ENCODE peak calls at places on chromosomes 11 and 22, in four cellular contexts. M is H9, W is IMR-90, F is neuronal stem cell. R is an unnamed sample.

GRCh38 chr22:45007247-45007945 is 2.4 kb downstream of the PHF21B start:
- DNase-seq in W (peak), M (peak), F (peak), R (peak)

GRCh38 chr22:48478124-48478523 is 1349.5 kb downstream of the BRD1 start:
- DNase-seq in W (no peak), F (no peak), M (no peak), R (no peak)

GRCh38 chr11:26276798-26277424 is 55.0 kb upstream of the ANO3 start:
- DNase-seq in W (peak), M (peak), F (peak), R (peak)

GRCh38 chr11:124796312-124796711 is 3.9 kb downstream of the MSANTD2 start:
- DNase-seq in M (no peak), F (no peak), W (no peak), R (no peak)

GRCh38 chr11:86477495-86478155 is 102.9 kb downstream of the CCDC81 start:
- DNase-seq in M (no peak), F (no peak), W (peak), R (no peak)

GRCh38 chr11:102724904-102725515 is at the start of gene MMP8:
- DNase-seq in M (no peak), W (peak), F (no peak), R (no peak)

GRCh38 chr11:5600374-5600851 is 4.0 kb downstream of the TRIM6 start:
- DNase-seq in M (peak), F (peak), W (peak), R (peak)

GRCh38 chr11:82507288-82507687 is 226.4 kb downstream of the FAM181B start:
- DNase-seq in M (no peak), W (no peak), F (no peak), R (no peak)

GRCh38 chr11:96905663-96906062 is 515.9 kb downstream of the JRKL start:
- DNase-seq in W (no peak), F (no peak), M (no peak), R (no peak)

GRCh38 chr11:62001450-62002178 is 34.2 kb upstream of the FTH1 start:
- DNase-seq in F (no peak), W (no peak), M (no peak), R (no peak)

GRCh38 chr22:24271406-24271760 is 752 bp downstream of the SPECC1L start:
- DNase-seq in M (no peak), F (no peak), W (peak), R (peak)

GRCh38 chr11:12356944-12357655 is 20.3 kb upstream of the PARVA start:
- DNase-seq in M (no peak), W (no peak), F (no peak), R (peak)

GRCh38 chr11:65576232-65576866 is 496 bp downstream of the EHBP1L1 start:
- DNase-seq in F (no peak), W (no peak), M (no peak), R (no peak)

GRCh38 chr22:23849009-23850006 is 8.4 kb upstream of the SLC2A11 start:
- DNase-seq in M (peak), W (peak), F (peak), R (peak)

GRCh38 chr11:1654388-1655167 is 25.0 kb downstream of the KRTAP5-5 start:
- DNase-seq in F (no peak), M (no peak), W (no peak), R (no peak)

GRCh38 chr11:59172345-59173079 is 580 bp downstream of the DTX4 start:
- DNase-seq in M (peak), W (no peak), F (no peak), R (peak)

GRCh38 chr11:108538022-108538424 is 39.8 kb upstream of the POGLUT3 start:
- DNase-seq in F (no peak), M (no peak), W (no peak), R (peak)

GRCh38 chr11:128779036-128779435 is 85.2 kb downstream of the FLI1 start:
- DNase-seq in M (no peak), W (peak), F (no peak), R (peak)

GRCh38 chr11:93444671-93445073 is 98.5 kb downstream of the SMCO4 start:
- DNase-seq in M (peak), F (peak), W (peak), R (no peak)

GRCh38 chr22:21682385-21683175 is 16.8 kb downstream of the PPIL2 start:
- DNase-seq in F (no peak), M (no peak), W (no peak), R (no peak)

GRCh38 chr11:11152877-11153276 is 200.2 kb downstream of the CSNK2A3 start:
- DNase-seq in M (no peak), W (no peak), F (no peak), R (no peak)

GRCh38 chr11:108494182-108494581 is 4.0 kb downstream of the POGLUT3 start:
- DNase-seq in F (no peak), M (no peak), W (no peak), R (no peak)

GRCh38 chr11:104033561-104033960 is 2.9 kb upstream of the DDI1 start:
- DNase-seq in F (no peak), M (no peak), W (peak), R (no peak)

GRCh38 chr11:78346799-78347198 is 70.8 kb downstream of the GAB2 start:
- DNase-seq in M (no peak), F (no peak), W (no peak), R (no peak)

GRCh38 chr22:17065433-17065832 is 19.4 kb upstream of the IL17RA start:
- DNase-seq in M (no peak), W (no peak), F (no peak), R (no peak)

GRCh38 chr22:49212002-49212401 is 615.7 kb downstream of the BRD1 start:
- DNase-seq in W (no peak), F (no peak), M (peak), R (no peak)

GRCh38 chr11:2714463-2714800 is 14.6 kb upstream of the KCNQ1OT1 start:
- DNase-seq in W (no peak), M (no peak), F (no peak), R (no peak)

GRCh38 chr11:74849525-74850391 is 99.1 kb downstream of the XRRA1 start:
- DNase-seq in W (peak), F (peak), M (peak), R (no peak)

DNA sequence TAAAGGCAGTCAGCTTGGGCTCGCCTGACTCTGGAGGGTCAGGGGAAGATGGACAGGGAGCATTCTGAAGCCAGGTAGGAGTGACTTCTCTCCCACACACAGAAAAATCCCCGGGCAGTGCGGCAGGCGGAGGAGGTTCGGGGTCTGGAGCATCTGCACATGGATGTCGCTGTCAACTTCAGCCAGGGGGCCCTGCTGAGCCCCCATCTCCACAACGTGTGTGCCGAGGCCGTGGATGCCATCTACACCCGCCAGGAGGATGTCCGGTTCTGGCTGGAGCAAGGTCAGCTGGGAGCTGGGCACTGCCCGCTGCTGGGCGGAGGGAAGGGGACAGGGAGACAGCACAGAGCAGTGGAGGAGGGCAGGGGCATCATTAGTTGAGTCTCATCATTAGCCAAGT is 13.2 kb upstream of the POU2F3 start:
- DNase-seq in M (no peak), W (no peak), F (no peak), R (no peak)
- H2AK5ac ChIP-seq in M (no peak), W (no peak), F (peak), R (no peak)

GRCh38 chr22:30005213-30005857 is 74.9 kb upstream of the HORMAD2 start:
- DNase-seq in M (peak), F (peak), W (peak), R (peak)
- H3K4ac ChIP-seq in M (no peak), F (no peak), W (no peak), R (no peak)

GRCh38 chr22:19880786-19881569 is 26.3 kb upstream of the GNB1L start:
- DNase-seq in W (peak), M (peak), F (peak), R (peak)
- H2AK5ac ChIP-seq in W (peak), M (peak), F (peak), R (peak)

DNA sequence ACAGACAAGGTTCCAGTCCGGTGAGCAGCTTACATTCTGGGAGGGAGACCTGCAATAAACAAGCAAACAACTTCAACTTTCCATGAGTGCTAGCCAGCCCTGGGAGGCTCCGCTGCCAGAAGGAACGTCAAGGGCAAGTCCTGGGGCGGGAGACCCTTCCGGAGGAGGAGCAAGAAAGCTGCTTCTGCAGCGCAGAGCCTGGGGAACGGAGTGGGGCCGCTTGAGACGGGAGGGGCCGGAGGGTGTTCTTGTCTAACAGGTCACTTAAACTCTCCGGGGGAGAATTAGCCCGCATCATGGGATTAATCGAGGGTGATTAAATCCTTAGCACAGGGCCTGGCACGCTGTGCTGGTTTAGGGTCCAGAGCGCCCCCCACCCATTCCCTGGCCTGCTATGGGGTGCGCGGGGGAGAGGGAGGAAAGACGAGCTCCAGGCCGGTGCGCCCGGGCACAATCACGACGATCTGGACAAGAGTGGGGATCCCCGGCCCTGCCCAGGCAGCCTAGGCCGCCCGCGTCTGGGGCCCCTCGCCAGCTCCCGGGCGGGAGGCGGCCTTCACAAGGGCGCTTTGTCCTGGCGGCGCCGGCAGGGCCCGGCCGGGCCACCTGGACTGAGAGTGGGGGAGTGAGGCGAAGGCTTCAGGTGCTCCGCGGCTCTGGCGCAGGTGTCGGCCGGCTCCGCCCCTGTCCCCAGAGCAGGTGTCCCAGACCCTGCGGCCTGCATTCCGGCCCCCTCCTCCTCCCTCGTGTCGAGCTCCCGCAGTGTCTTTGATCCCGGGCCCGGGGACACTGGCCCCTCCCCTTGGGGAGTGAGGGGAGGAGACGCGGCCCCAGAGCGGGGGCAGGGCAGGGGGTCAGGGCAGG is 663 bp upstream of the LARGE2 start:
- DNase-seq in F (peak), W (no peak), M (peak), R (peak)
- H3K4ac ChIP-seq in F (no peak), W (no peak), M (no peak), R (no peak)

GRCh38 chr11:47176328-47177228 is at the start of gene ARFGAP2:
- DNase-seq in M (peak), W (peak), F (peak), R (peak)
- H2AK5ac ChIP-seq in M (no peak), W (peak), F (peak), R (peak)

DNA sequence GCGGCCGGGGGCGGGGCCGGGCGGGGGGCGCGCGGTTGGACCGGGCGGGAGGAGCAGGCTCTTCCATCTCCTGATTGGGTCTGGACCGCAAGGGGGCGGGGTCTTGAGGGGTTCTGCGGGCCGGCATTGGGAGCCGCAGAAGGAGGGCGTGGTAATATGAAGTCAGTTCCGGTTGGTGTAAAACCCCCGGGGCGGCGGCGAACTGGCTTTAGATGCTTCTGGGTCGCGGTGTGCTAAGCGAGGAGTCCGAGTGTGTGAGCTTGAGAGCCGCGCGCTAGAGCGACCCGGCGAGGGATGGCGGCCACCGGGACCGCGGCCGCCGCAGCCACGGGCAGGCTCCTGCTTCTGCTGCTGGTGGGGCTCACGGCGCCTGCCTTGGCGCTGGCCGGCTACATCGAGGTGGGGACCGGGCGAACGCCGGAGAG is at the start of gene APLP2:
- DNase-seq in M (peak), F (peak), W (peak), R (peak)
- H3K4ac ChIP-seq in M (no peak), F (peak), W (peak), R (peak)

GRCh38 chr11:45661417-45662055 is 3.9 kb downstream of the CHST1 start:
- DNase-seq in F (no peak), M (no peak), W (no peak), R (no peak)

GRCh38 chr11:45662096-45662664 is 3.2 kb downstream of the CHST1 start:
- DNase-seq in W (no peak), F (no peak), M (no peak), R (no peak)

GRCh38 chr11:45664376-45665205 is 831 bp downstream of the CHST1 start:
- DNase-seq in M (no peak), F (no peak), W (no peak), R (no peak)

GRCh38 chr11:45663486-45664375 is 1.7 kb downstream of the CHST1 start:
- DNase-seq in F (no peak), W (peak), M (no peak), R (no peak)

DNA sequence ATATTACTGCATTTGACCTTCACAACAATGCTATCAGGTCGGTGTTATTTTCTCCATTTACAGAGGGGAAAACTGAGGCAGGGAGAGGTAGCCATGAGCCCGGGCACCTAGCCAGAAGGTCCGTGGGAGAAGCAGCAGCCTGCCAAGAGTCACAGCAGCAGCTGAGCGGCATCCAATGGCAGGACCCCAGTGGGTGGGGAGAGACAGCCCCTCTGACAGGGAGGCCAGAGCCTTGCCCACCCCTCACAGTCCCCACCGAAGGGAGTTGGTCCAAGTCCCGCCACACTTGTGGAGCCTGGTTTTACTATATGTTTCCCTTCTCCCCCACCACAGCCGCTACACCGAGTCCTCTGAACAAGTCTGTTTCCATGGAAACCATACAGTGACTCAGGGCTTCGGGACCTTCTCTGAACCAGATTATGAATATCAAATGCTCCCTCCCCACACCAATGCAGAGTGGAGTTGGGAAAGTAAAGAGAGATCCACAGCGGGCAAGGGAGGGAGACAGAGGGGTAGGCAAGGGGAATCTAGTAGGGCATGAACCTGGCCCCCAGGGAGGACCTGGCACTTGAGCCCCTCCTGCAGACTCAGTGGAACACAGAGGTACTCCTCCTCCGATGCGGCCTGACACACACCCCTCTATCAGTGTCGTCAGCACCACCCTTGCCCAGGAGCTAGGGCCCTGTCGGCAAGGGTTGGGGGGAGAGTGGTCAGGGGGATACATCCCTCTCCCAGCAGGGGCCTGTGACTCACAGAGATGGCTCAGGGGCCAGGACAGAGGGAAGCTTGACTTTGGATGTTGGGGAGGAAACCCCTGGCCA is 2.5 kb downstream of the CHST1 start:
- DNase-seq in F (no peak), W (peak), M (no peak), R (peak)
- H2AK5ac ChIP-seq in F (peak), W (no peak), M (no peak), R (no peak)

GRCh38 chr22:26681395-26681821 is 24.0 kb downstream of the MIAT start:
- DNase-seq in W (peak), F (peak), M (peak), R (no peak)
- H3K4ac ChIP-seq in W (peak), F (peak), M (no peak), R (no peak)

GRCh38 chr11:131979364-131979763 is 608.9 kb downstream of the NTM start:
- DNase-seq in F (no peak), W (no peak), M (no peak), R (no peak)
- H2AK5ac ChIP-seq in F (no peak), W (no peak), M (no peak), R (no peak)

R was measured in trophoblast cell.